ENCODE peak calls at places on chromosomes 3 and 15, in five cellular contexts. U is psoas muscle, L is progenitor cell of endocrine pancreas, E is mesothelial cell of epicardium, S is retinal pigment epithelial cell. P is an unnamed sample.
A peak's percentile ranks its signal among the peaks of the same experiment; 100 is the strongest.

GRCh38 chr3:134972836-134973455 is 177.9 kb downstream of the EPHB1 start:
- DNase-seq in U (no peak), L (no peak), E (no peak), S (no peak), P (no peak)

GRCh38 chr3:161104561-161105551 is at the start of gene B3GALNT1:
- DNase-seq in U (peak; percentile 65), L (peak; percentile 59), E (peak; percentile 72), S (peak; percentile 34), P (peak; percentile 76)

GRCh38 chr3:142026333-142026732 is 123.0 kb downstream of the TFDP2 start:
- DNase-seq in U (no peak), L (no peak), E (no peak), S (no peak), P (no peak)

GRCh38 chr3:123695152-123695551 is 110.3 kb upstream of the HACD2 start:
- DNase-seq in U (no peak), L (no peak), E (no peak), S (no peak), P (no peak)

GRCh38 chr15:97456541-97456940 is 504.0 kb upstream of the ARRDC4 start:
- DNase-seq in U (no peak), L (no peak), E (no peak), S (no peak), P (no peak)

GRCh38 chr3:8868996-8869395 is 94.3 kb downstream of the RAD18 start:
- DNase-seq in U (no peak), L (no peak), E (no peak), S (no peak), P (no peak)

GRCh38 chr15:84749111-84749991 is 959 bp downstream of the ZNF592 start:
- DNase-seq in U (peak; percentile 72), L (no peak), E (peak; percentile 38), S (no peak), P (no peak)

GRCh38 chr15:51917493-51917892 is 54.1 kb downstream of the LEO1 start:
- DNase-seq in U (no peak), L (no peak), E (no peak), S (no peak), P (no peak)

GRCh38 chr3:120145498-120146285 is 51.4 kb upstream of the GSK3B start:
- DNase-seq in U (no peak), L (no peak), E (no peak), S (peak; percentile 52), P (no peak)

GRCh38 chr3:37912052-37912733 is 50.5 kb downstream of the CTDSPL start:
- DNase-seq in U (no peak), L (no peak), E (no peak), S (no peak), P (no peak)
- TF ChIP-seq CTCF in U (no peak), L (no peak), E (no peak), S (peak; percentile 1), P (peak; percentile 43)

DNA sequence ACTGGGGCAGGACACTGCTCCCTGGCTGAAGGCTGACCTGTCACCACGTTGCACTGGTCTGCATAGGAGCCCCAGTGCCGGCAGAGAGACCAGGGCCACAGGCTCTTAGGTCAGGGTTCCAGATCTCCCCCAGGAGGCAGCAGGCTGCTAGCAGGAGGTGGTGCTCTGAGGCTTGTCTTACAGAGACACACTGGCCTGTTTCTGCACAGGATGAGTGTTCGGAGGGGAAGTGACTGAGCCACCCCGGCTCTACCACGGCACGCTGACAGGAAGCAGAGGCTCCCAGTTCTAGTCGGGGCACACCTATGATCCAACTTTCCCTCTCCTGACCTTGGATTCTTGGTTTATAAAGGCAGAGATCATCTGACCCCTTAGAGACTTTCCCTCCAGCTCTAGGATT is 8.6 kb downstream of the FBXL22 start:
- DNase-seq in U (no peak), L (no peak), E (no peak), S (no peak), P (no peak)
- TF ChIP-seq CTCF in U (no peak), L (no peak), E (no peak), S (no peak), P (no peak)

DNA sequence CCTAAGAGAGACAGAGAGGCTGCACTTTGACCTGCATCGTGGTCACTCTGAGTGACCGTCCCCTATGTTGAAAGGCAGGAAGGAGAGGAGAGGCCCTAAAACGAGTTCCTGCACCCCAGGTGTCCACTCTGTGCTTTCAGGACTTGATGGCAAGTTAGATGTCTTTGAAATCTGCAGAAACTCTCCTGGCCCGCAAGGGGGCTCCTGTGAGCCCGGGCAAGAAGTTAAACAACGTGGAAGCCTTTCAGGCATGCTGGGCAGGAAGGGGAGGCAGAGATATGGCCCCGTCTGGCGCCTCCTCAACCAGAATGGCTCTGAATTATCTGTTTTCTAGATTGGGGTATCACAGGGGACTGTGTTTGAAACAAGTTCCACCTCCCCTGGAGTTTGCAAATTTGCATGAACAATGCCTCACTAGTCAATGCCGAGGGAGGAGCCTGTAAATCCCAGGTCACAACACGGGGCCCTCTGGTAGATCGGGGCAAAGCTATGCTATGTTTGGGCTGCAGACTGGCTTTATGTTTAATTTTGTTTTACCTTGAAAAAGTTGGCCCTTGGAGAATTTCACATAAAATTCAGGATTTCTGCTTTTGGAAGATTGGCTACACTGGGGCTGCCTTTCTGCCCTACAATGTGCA is 9.8 kb downstream of the CTXND1 start:
- DNase-seq in U (no peak), L (peak; percentile 35), E (no peak), S (no peak), P (peak; percentile 55)
- TF ChIP-seq CTCF in U (peak; percentile 29), L (peak; percentile 75), E (peak; percentile 30), S (peak; percentile 77), P (peak; percentile 74)

GRCh38 chr3:18124501-18124900 is 300.6 kb downstream of the SATB1 start:
- DNase-seq in U (no peak), L (no peak), E (no peak), S (no peak), P (no peak)
- TF ChIP-seq CTCF in U (no peak), L (no peak), E (no peak), S (no peak), P (no peak)

DNA sequence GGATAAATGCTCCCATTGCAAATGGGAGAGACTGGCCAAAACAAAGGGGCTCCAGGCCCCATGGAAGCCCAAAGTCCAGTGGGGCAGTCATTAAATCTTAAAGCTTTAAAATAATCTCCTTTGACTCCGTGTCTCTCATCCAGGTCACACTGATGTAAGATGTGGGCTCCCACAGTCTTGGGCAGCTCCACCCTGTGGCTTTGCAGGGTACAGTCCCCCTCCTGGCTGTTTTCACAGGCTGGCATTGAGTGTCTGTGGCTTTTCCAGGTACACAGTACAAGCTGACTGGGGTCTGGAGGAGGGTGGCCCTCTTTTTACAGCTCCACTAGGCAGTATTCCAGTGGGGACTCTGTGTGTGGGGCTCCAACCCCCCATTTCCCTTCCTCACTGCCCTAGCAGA is 45.9 kb downstream of the NIPA2 start:
- DNase-seq in U (no peak), L (no peak), E (no peak), S (no peak), P (no peak)
- TF ChIP-seq CTCF in U (no peak), L (peak; percentile 34), E (no peak), S (peak; percentile 42), P (peak; percentile 31)

GRCh38 chr3:181383760-181384159 is 328.0 kb upstream of the SOX2 start:
- DNase-seq in U (no peak), L (no peak), E (no peak), S (no peak), P (no peak)

GRCh38 chr3:181379278-181379677 is 332.4 kb upstream of the SOX2 start:
- DNase-seq in U (no peak), L (no peak), E (no peak), S (no peak), P (no peak)

GRCh38 chr3:181384970-181385369 is 326.8 kb upstream of the SOX2 start:
- DNase-seq in U (no peak), L (no peak), E (no peak), S (peak; percentile 12), P (no peak)

GRCh38 chr3:181382656-181383055 is 329.1 kb upstream of the SOX2 start:
- DNase-seq in U (no peak), L (no peak), E (no peak), S (no peak), P (no peak)

GRCh38 chr3:181383201-181383600 is 328.5 kb upstream of the SOX2 start:
- DNase-seq in U (no peak), L (no peak), E (no peak), S (no peak), P (no peak)
- TF ChIP-seq CTCF in U (no peak), L (no peak), E (no peak), S (no peak), P (no peak)